ENCODE peak calls at places on chromosomes 16 and 17, in six cellular contexts. W is progenitor cell of endocrine pancreas, C is esophagus squamous epithelium, O is WTC11, G is cardiac muscle cell, V is A549. D is an unnamed sample.

GRCh38 chr17:35052780-35053179 is 10.7 kb downstream of the RFFL start:
- DNase-seq in O (no peak), V (no peak), G (no peak), C (no peak), W (no peak), D (no peak)

GRCh38 chr16:2242598-2242997 is 6.4 kb downstream of the DNASE1L2 start:
- DNase-seq in W (no peak), G (no peak), O (no peak), V (no peak), C (no peak), D (no peak)

GRCh38 chr16:54817432-54817831 is 113.2 kb upstream of the IRX5 start:
- DNase-seq in C (no peak), W (no peak), V (peak; percentile 42), O (no peak), G (peak; percentile 23), D (no peak)

GRCh38 chr16:86882586-86883280 is 304.4 kb downstream of the FOXL1 start:
- DNase-seq in O (no peak), G (peak; percentile 58), V (no peak), W (no peak), C (no peak), D (no peak)

GRCh38 chr17:71071837-71072236 is 902.5 kb downstream of the KCNJ2 start:
- DNase-seq in G (no peak), O (no peak), V (peak; percentile 92), C (no peak), W (no peak), D (no peak)

GRCh38 chr16:48607056-48607825 is 2.7 kb downstream of the N4BP1 start:
- DNase-seq in C (no peak), G (no peak), W (no peak), V (peak; percentile 37), O (no peak), D (no peak)

GRCh38 chr17:74045608-74046007 is 157.9 kb upstream of the RPL38 start:
- DNase-seq in V (peak; percentile 22), W (no peak), O (no peak), G (no peak), C (no peak), D (no peak)

GRCh38 chr17:8441690-8442089 is 6.0 kb downstream of the NDEL1 start:
- DNase-seq in O (no peak), V (no peak), C (no peak), G (no peak), W (no peak), D (no peak)

GRCh38 chr16:10576390-10577304 is 3.8 kb downstream of the EMP2 start:
- DNase-seq in W (no peak), C (no peak), G (peak; percentile 26), V (no peak), O (no peak), D (no peak)

GRCh38 chr16:31350275-31351005 is 4.5 kb upstream of the ITGAX start:
- DNase-seq in O (no peak), G (no peak), C (no peak), V (no peak), W (no peak), D (no peak)

GRCh38 chr17:81401727-81402529 is 6.7 kb downstream of the BAHCC1 start:
- DNase-seq in C (no peak), V (peak; percentile 81), G (peak; percentile 64), O (peak; percentile 71), W (no peak), D (peak; percentile 43)

GRCh38 chr16:74862743-74863244 is 88.2 kb upstream of the FA2H start:
- DNase-seq in O (no peak), V (peak; percentile 63), W (no peak), C (no peak), G (peak; percentile 60), D (no peak)

GRCh38 chr17:76940738-76941350 is 72.6 kb downstream of the MGAT5B start:
- DNase-seq in W (no peak), O (peak; percentile 85), G (no peak), C (no peak), V (peak; percentile 27), D (no peak)

GRCh38 chr16:1089822-1090619 is 6.0 kb downstream of the C1QTNF8 start:
- DNase-seq in C (no peak), V (peak; percentile 79), G (no peak), W (no peak), O (no peak), D (no peak)

GRCh38 chr17:79892457-79893236 is 53.4 kb upstream of the CBX4 start:
- DNase-seq in G (no peak), O (peak; percentile 8), C (no peak), V (no peak), W (no peak), D (no peak)

GRCh38 chr17:74354123-74354522 is 7.5 kb downstream of the BTBD17 start:
- DNase-seq in O (peak; percentile 88), C (no peak), G (peak; percentile 83), W (peak; percentile 67), V (peak; percentile 82), D (peak; percentile 79)

GRCh38 chr16:2026461-2027023 is at the start of gene NHERF2:
- DNase-seq in C (no peak), W (no peak), O (no peak), G (peak; percentile 61), V (no peak), D (no peak)

GRCh38 chr16:52851211-52851740 is 201.4 kb downstream of the CHD9NB start:
- DNase-seq in G (no peak), W (no peak), C (no peak), O (no peak), V (no peak), D (no peak)

GRCh38 chr17:3982541-3983017 is 18.3 kb upstream of the ATP2A3 start:
- DNase-seq in V (no peak), W (no peak), O (no peak), C (no peak), G (no peak), D (no peak)

GRCh38 chr17:19759934-19760530 is 11.9 kb upstream of the ALDH3A1 start:
- DNase-seq in G (no peak), O (no peak), V (no peak), W (no peak), C (no peak), D (no peak)

GRCh38 chr16:86975445-86975844 is 341.7 kb downstream of the C16orf95 start:
- DNase-seq in W (no peak), C (no peak), V (peak; percentile 78), G (peak; percentile 65), O (peak; percentile 60), D (no peak)

GRCh38 chr17:12180644-12181261 is 160.1 kb downstream of the MAP2K4 start:
- DNase-seq in V (peak; percentile 74), O (peak; percentile 16), C (no peak), G (peak; percentile 83), W (no peak), D (peak; percentile 39)

DNA sequence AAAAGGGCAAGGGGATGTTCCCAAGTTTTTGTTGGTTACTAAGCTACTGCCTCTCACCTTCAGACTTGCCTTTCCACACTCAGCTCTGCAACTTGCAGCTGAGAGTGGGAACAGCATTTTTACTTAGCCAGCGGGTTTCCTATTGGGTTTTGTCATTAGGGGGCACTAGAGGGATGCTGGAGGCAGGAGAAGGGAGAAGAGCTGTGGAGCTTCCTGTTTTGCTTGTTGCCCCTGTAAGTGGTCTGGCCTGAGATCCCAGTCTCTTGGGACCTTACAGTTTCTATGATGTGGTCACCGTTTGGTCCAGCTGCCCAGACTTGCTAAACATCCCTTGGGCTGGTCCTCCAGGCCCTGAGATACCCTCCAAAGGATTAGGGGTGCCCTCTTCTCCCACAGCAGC is 209.6 kb upstream of the NLRP1 start:
- DNase-seq in V (no peak), O (peak; percentile 41), C (no peak), G (peak; percentile 51), W (no peak), D (no peak)
- TF ChIP-seq CTCF in V (no peak), O (peak; percentile 30), C (no peak), G (no peak), W (no peak), D (peak; percentile 39)

DNA sequence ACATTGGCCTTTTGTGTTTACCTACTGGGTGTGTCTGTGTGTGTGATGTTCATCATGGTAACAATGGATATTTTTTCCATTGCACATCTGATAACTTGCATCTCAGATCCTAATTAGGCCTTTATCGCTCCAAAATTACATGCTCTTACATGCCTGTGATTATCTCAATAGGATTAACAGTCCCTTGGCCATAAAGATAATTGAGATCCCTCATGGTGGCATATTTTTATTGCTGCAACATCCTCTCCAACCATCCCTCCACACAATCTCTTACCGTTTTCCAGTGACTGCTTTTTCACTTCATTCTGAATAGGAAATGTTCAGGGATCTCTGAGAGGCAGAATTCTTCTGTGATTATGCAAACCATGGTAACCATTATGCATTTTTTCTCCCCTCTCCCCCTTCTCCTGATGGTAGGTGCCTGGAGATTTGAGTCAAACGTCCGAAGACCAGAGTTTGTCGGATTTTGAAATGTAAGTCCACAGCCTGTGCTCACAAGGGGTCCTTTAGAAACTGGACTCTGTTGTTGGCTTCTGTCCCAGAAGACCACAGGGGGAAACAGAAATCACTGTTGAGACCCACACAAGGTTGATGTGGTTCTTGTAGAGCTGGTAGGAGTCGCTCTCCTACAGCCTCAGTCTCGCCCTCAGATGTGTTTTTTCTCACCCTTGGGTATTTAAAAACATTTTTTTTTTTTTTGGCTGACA is 405.5 kb downstream of the CPPED1 start:
- DNase-seq in V (no peak), G (no peak), O (no peak), C (no peak), W (no peak), D (no peak)
- TF ChIP-seq CTCF in V (no peak), G (no peak), O (no peak), C (no peak), W (no peak), D (no peak)

GRCh38 chr16:13435873-13436474 is 484.0 kb upstream of the ERCC4 start:
- DNase-seq in G (no peak), O (no peak), C (no peak), W (no peak), V (no peak), D (no peak)

GRCh38 chr16:13436641-13437423 is 483.1 kb upstream of the ERCC4 start:
- DNase-seq in G (no peak), W (no peak), O (no peak), V (peak; percentile 9), C (no peak), D (no peak)

GRCh38 chr16:13435415-13435814 is 484.5 kb upstream of the ERCC4 start:
- DNase-seq in C (no peak), V (no peak), G (no peak), O (no peak), W (no peak), D (no peak)

GRCh38 chr16:13439766-13440165 is 480.2 kb upstream of the ERCC4 start:
- DNase-seq in O (no peak), G (no peak), C (no peak), W (no peak), V (no peak), D (no peak)

GRCh38 chr16:13438064-13438463 is 481.9 kb upstream of the ERCC4 start:
- DNase-seq in W (no peak), V (no peak), G (no peak), C (no peak), O (no peak), D (no peak)
- TF ChIP-seq CTCF in W (no peak), V (no peak), G (no peak), C (no peak), O (no peak), D (no peak)

DNA sequence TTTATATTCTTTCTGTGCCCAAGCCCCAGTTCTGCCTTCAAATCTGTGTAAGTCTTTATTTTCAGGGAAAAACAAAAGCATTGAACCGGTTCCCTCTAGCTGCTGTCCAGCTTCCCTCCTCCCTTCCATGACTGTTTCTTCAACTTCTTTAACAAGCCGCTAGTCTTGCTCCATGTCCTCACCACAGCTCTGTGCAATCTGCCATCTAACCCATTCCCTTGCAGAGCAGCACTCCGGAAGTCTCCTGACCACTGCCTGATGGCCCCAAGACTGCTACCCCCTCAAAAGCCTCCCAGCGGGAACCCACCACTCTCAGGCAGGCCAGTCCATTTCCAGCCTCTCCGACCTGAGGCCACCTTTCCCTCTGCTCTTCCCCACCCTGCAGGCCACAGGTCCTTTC is 16.9 kb downstream of the EMC8 start:
- DNase-seq in O (no peak), V (no peak), G (no peak), W (no peak), C (no peak), D (no peak)
- TF ChIP-seq CTCF in O (no peak), V (no peak), G (no peak), W (no peak), C (no peak), D (no peak)

D was measured in neural crest cell.